ENCODE peak calls at places on chromosomes 1 and 21, in five cellular contexts. V is nucleus accumbens; O is breast epithelium; B is stimulated activated CD4-positive, alpha-beta T cell treated with anti-CD3 and anti-CD28 coated beads, Interleukin-1b, Interleukin-23, amount 100 ng/mL, for 1 hour; R is RPMI7951. C is an unnamed sample.

GRCh38 chr1:41341756-41342562 is 19.3 kb upstream of the FOXO6 start:
- DNase-seq in V (no peak), B (no peak), R (peak), O (peak), C (peak)

GRCh38 chr1:82110366-82111254 is 309.9 kb downstream of the ADGRL2 start:
- DNase-seq in O (no peak), R (no peak), B (no peak), V (no peak), C (no peak)

GRCh38 chr1:89523597-89524368 is 846 bp upstream of the LRRC8B start:
- DNase-seq in O (peak), B (no peak), R (peak), V (no peak), C (peak)

GRCh38 chr1:11862890-11863289 is 4.1 kb upstream of the NPPB start:
- DNase-seq in B (no peak), O (no peak), V (no peak), R (peak), C (no peak)

GRCh38 chr1:110829955-110830553 is 42.9 kb upstream of the CD53 start:
- DNase-seq in V (no peak), R (peak), O (no peak), B (no peak), C (no peak)

GRCh38 chr1:10299174-10299573 is 88.8 kb downstream of the KIF1B start:
- DNase-seq in O (no peak), B (no peak), R (no peak), V (no peak), C (no peak)

GRCh38 chr1:903721-904270 is 19.9 kb upstream of the SAMD11 start:
- DNase-seq in B (no peak), V (no peak), R (no peak), O (no peak), C (no peak)

GRCh38 chr21:45421071-45421845 is 16.3 kb downstream of the COL18A1 start:
- DNase-seq in R (no peak), V (no peak), O (peak), B (no peak), C (peak)

GRCh38 chr1:109931189-109931672 is 20.6 kb downstream of the CSF1 start:
- DNase-seq in B (no peak), R (peak), V (peak), O (peak), C (peak)

GRCh38 chr1:208837242-208837641 is 593.1 kb upstream of the PLXNA2 start:
- DNase-seq in R (no peak), B (no peak), O (no peak), V (no peak), C (no peak)

GRCh38 chr1:35589516-35590427 is 16.7 kb downstream of the TFAP2E start:
- DNase-seq in O (no peak), V (no peak), R (no peak), B (no peak), C (no peak)

GRCh38 chr1:9242338-9242969 is 7.9 kb downstream of the H6PD start:
- DNase-seq in B (no peak), V (peak), R (no peak), O (peak), C (peak)

GRCh38 chr1:51750218-51750617 is 128.3 kb downstream of the NRDC start:
- DNase-seq in O (no peak), V (no peak), R (peak), B (no peak), C (no peak)

GRCh38 chr1:20558180-20558579 is 5.8 kb downstream of the FAM43B start:
- DNase-seq in V (no peak), O (no peak), R (no peak), B (no peak), C (no peak)

GRCh38 chr21:33854604-33855003 is 61.0 kb downstream of the ATP5PO start:
- DNase-seq in R (peak), V (no peak), O (no peak), B (no peak), C (no peak)

GRCh38 chr1:64087768-64088167 is 115.7 kb upstream of the UBE2U start:
- DNase-seq in B (no peak), R (peak), V (no peak), O (no peak), C (no peak)

GRCh38 chr1:151292207-151293030 is 10.3 kb downstream of the ZNF687 start:
- DNase-seq in B (no peak), V (no peak), O (no peak), R (no peak), C (no peak)

GRCh38 chr1:247681288-247681897 is 1.9 kb upstream of the OR13G1 start:
- DNase-seq in R (peak), B (peak), V (no peak), O (no peak), C (peak)

GRCh38 chr1:23525558-23526174 is 5.4 kb downstream of the E2F2 start:
- DNase-seq in R (no peak), B (no peak), O (no peak), V (no peak), C (no peak)

GRCh38 chr1:47388548-47389238 is 27.4 kb upstream of the FOXE3 start:
- DNase-seq in B (peak), R (peak), V (peak), O (peak), C (peak)

GRCh38 chr21:15324542-15324941 is 259.7 kb upstream of the NRIP1 start:
- DNase-seq in B (no peak), V (no peak), R (no peak), O (no peak), C (no peak)

GRCh38 chr1:106554294-106554693 is 502.2 kb upstream of the PRMT6 start:
- DNase-seq in B (no peak), V (no peak), O (no peak), R (no peak), C (no peak)

GRCh38 chr1:65208577-65208976 is 60.6 kb downstream of the AK4 start:
- DNase-seq in R (no peak), V (peak), O (no peak), B (no peak), C (no peak)

GRCh38 chr1:243294723-243295121 is 38.9 kb downstream of the SDCCAG8 start:
- DNase-seq in V (no peak), O (no peak), R (peak), B (no peak), C (no peak)

GRCh38 chr1:219318826-219319225 is 145.1 kb downstream of the LYPLAL1 start:
- DNase-seq in V (no peak), R (no peak), B (no peak), O (no peak), C (no peak)

GRCh38 chr1:229567109-229567868 is 8.8 kb upstream of the ABCB10 start:
- DNase-seq in R (no peak), B (no peak), V (no peak), O (no peak), C (no peak)

GRCh38 chr1:116356673-116357072 is 16.4 kb upstream of the ATP1A1 start:
- DNase-seq in O (no peak), B (no peak), V (no peak), R (peak), C (no peak)

GRCh38 chr1:48469616-48470500 is 2.1 kb downstream of the SPATA6 start:
- DNase-seq in O (no peak), R (peak), B (no peak), V (peak), C (peak)

GRCh38 chr1:98496246-98496995 is 165.1 kb upstream of the SNX7 start:
- DNase-seq in V (no peak), R (no peak), B (no peak), O (no peak), C (no peak)

GRCh38 chr1:41806472-41807155 is 112.1 kb downstream of the HIVEP3 start:
- DNase-seq in R (no peak), B (peak), V (no peak), O (no peak), C (no peak)

GRCh38 chr1:232438476-232438875 is 191.5 kb downstream of the SIPA1L2 start:
- DNase-seq in R (no peak), O (no peak), B (no peak), V (no peak), C (no peak)

GRCh38 chr21:9739240-9739639 is 782.1 kb upstream of the TPTE start:
- DNase-seq in R (no peak), O (no peak), V (no peak), B (no peak), C (no peak)

GRCh38 chr1:180915426-180915965 is 2.8 kb downstream of the KIAA1614 start:
- DNase-seq in R (no peak), O (no peak), V (no peak), B (no peak), C (no peak)

GRCh38 chr1:202624781-202625108 is 85.5 kb downstream of the SYT2 start:
- DNase-seq in B (no peak), O (no peak), R (peak), V (no peak), C (no peak)

GRCh38 chr1:109425391-109425790 is 857 bp downstream of the PSMA5 start:
- DNase-seq in O (no peak), V (no peak), B (no peak), R (peak), C (no peak)

GRCh38 chr1:63693956-63694607 is 79.7 kb upstream of the ROR1 start:
- DNase-seq in R (peak), O (no peak), V (no peak), B (no peak), C (no peak)

GRCh38 chr1:204107892-204108291 is 35.0 kb downstream of the SOX13 start:
- DNase-seq in O (no peak), B (no peak), R (no peak), V (no peak), C (no peak)

C was measured in body of pancreas.